ENCODE peak calls at places on chromosomes 16 and 17, in eight cellular contexts. D is activated CD4-positive, alpha-beta T cell treated with anti-CD3 and anti-CD28 coated beads, Interleukin-2, amount 50 U/mL, for 4 hours; X is CD4-positive, alpha-beta T cell; A is NCI-H1048; Q is HCEC 1CT; S is globus pallidus; V is SW 1271; F is non-pigmented ciliary epithelial cell. U is an unnamed sample.

GRCh38 chr17:5769936-5770335 is 185.6 kb upstream of the NLRP1 start:
- DNase-seq in F (no peak), X (no peak), V (no peak), D (no peak), A (no peak), S (no peak), Q (no peak), U (no peak)

GRCh38 chr16:17001471-17001870 is 469.3 kb downstream of the XYLT1 start:
- DNase-seq in F (no peak), D (no peak), V (no peak), A (no peak), S (no peak), Q (no peak), X (no peak), U (no peak)

GRCh38 chr16:57531635-57532220 is 4.6 kb downstream of the CCDC102A start:
- DNase-seq in S (no peak), D (no peak), F (no peak), X (no peak), Q (no peak), V (no peak), A (no peak), U (peak)

GRCh38 chr17:31155208-31155810 is 60.5 kb downstream of the NF1 start:
- DNase-seq in Q (peak), V (no peak), S (no peak), X (no peak), D (no peak), A (no peak), F (no peak), U (no peak)

GRCh38 chr17:70608193-70608592 is 438.9 kb downstream of the KCNJ2 start:
- DNase-seq in A (no peak), Q (peak), S (no peak), D (no peak), F (no peak), V (no peak), X (no peak), U (no peak)

GRCh38 chr16:4378202-4378666 is 6.6 kb downstream of the VASN start:
- DNase-seq in S (no peak), D (no peak), F (no peak), V (no peak), A (no peak), X (no peak), Q (no peak), U (no peak)

GRCh38 chr17:1271441-1271840 is 1.2 kb downstream of the BHLHA9 start:
- DNase-seq in V (no peak), X (no peak), F (no peak), A (no peak), D (no peak), Q (no peak), S (no peak), U (no peak)

GRCh38 chr16:17951273-17951845 is 385.2 kb downstream of the NPIPA8 start:
- DNase-seq in Q (no peak), X (no peak), D (no peak), S (no peak), F (no peak), A (no peak), V (no peak), U (no peak)

U was measured in spleen.